ENCODE peak calls at places on chromosomes 6 and 20, in four cellular contexts. B is HCT116, Q is K562, D is HepG2. X is an unnamed sample.

GRCh38 chr6:129432738-129433137 is 277.2 kb downstream of the ARHGAP18 start:
- DNase-seq in B (peak; percentile 12), Q (no peak), D (peak; percentile 19), X (no peak)

GRCh38 chr20:21102691-21103311 is 3.4 kb downstream of the LINC00237 start:
- DNase-seq in B (no peak), Q (no peak), D (no peak), X (no peak)

GRCh38 chr20:57999465-58000111 is 228.9 kb downstream of the ANKRD60 start:
- DNase-seq in B (no peak), Q (no peak), D (no peak), X (no peak)

GRCh38 chr6:162211022-162211421 is 516.5 kb downstream of the PRKN start:
- DNase-seq in B (no peak), Q (no peak), D (no peak), X (no peak)

GRCh38 chr20:58712823-58713731 is 20.5 kb downstream of the NPEPL1 start:
- DNase-seq in B (no peak), Q (no peak), D (no peak), X (no peak)

GRCh38 chr6:105779113-105779512 is 307.0 kb upstream of the PRDM1 start:
- DNase-seq in B (no peak), Q (no peak), D (no peak), X (no peak)

GRCh38 chr6:145562771-145563615 is 172.3 kb downstream of the EPM2A start:
- DNase-seq in B (no peak), Q (no peak), D (no peak), X (no peak)

GRCh38 chr20:15759546-15760216 is 813.6 kb downstream of the KIF16B start:
- DNase-seq in B (no peak), Q (no peak), D (no peak), X (no peak)

GRCh38 chr20:61839912-61840441 is 225.7 kb downstream of the TAF4 start:
- DNase-seq in B (no peak), Q (no peak), D (no peak), X (no peak)

GRCh38 chr20:910840-911770 is 5.0 kb downstream of the ANGPT4 start:
- DNase-seq in B (no peak), Q (no peak), D (no peak), X (no peak)

GRCh38 chr6:89611666-89612065 is 26.9 kb downstream of the LYRM2 start:
- DNase-seq in B (no peak), Q (no peak), D (no peak), X (no peak)

GRCh38 chr20:59825944-59826759 is 107.3 kb downstream of the SYCP2 start:
- DNase-seq in B (no peak), Q (no peak), D (no peak), X (no peak)

GRCh38 chr6:72580281-72580940 is 41.5 kb upstream of the KCNQ5 start:
- DNase-seq in B (peak; percentile 31), Q (peak; percentile 52), D (peak; percentile 9), X (peak; percentile 76)

GRCh38 chr20:57653910-57654309 is 33.7 kb upstream of the ZBP1 start:
- DNase-seq in B (no peak), Q (no peak), D (no peak), X (no peak)

GRCh38 chr20:59835448-59836395 is 97.7 kb downstream of the SYCP2 start:
- DNase-seq in B (no peak), Q (no peak), D (no peak), X (no peak)

GRCh38 chr6:699319-699718 is 6.4 kb upstream of the EXOC2 start:
- DNase-seq in B (no peak), Q (no peak), D (no peak), X (no peak)

GRCh38 chr6:31581511-31582229 is 554 bp downstream of the LTB start:
- DNase-seq in B (no peak), Q (no peak), D (no peak), X (no peak)

GRCh38 chr6:31579546-31580445 is 2.4 kb downstream of the LTB start:
- DNase-seq in B (no peak), Q (no peak), D (no peak), X (no peak)

GRCh38 chr6:31580446-31580755 is 1.8 kb downstream of the LTB start:
- DNase-seq in B (no peak), Q (no peak), D (no peak), X (no peak)

GRCh38 chr6:31582230-31582601 is at the start of gene LTB:
- DNase-seq in B (no peak), Q (no peak), D (no peak), X (no peak)

DNA sequence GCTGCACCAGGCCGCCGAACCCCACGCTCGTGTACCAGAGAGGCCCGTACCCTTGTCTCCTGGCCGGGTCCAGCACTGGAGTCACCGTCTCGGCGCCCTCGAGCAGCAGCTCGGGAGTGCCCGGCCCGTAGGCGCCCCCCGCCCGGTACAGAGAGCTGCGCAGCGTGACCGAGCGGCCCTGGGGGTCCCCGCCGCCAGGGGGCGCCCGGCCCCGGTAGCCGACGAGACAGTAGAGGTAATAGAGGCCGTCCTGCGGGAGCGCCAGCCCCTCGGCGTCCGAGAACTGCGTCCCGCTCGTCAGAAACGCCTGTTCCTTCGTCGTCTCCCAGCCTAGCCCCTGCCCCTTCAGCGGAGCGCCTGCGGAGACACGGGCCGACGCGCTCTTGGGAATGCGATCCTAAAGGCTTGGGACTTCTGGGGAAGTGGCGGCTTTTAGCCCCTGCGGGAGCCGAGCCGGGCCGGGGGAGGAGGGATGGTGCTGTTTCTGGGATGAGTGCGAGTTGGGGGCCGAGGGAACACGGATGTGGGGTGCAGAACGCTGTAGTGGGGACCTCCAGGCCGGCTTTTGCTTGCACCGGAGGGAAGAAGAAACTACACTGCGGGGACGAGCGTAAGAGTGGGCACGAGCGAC is 1.3 kb downstream of the LTB start:
- DNase-seq in B (peak; percentile 33), Q (peak; percentile 98), D (peak; percentile 61), X (no peak)
- H3K4me1 ChIP-seq in B (peaks cover 15% of the 10 kb centered on the region), Q (peaks cover 3% of the 10 kb centered on the region), D (peaks cover 25% of the 10 kb centered on the region), X (peaks cover 22% of the 10 kb centered on the region)

DNA sequence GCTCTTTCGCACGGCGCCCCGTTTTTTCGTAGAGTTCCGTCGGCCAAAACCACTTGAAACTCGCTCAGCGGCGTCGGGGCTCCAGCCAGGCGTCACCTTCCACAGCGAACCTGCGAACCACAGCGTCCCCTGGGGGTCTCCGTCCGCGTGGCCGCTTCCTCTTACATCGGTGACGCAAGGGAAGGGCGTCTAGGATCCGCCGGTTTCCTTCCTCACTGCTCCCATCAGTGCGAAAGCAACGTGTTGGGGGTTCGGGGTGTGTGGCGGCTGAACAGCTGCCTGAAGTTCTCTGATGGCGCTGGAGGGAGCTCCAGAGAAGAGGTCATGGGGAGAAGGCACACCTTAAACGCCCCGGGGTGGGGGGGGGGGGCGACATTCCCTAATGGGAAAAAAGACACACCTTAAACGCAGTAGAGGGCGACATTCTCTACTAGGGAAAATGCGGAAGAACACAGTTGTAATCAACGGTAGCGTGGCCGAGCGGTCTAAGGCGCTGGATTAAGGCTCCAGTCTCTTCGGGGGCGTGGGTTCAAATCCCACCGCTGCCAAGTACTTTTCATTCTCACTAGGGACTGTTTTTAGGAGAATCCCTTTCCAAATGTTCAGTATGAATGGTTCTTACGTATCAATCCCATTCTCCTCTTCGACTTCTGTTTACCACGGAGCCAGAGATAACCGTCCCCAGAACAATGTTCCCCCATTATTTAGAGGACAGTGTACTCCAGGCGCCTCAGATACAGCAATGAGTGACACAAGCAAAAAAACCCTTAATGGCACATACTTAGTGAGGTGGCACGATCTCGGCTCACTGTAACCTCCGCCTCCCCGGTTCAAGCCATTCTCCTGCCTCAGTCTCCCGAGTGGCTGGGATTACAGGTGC is 16.3 kb downstream of the ZNF311 start:
- DNase-seq in B (peak; percentile 73), Q (peak; percentile 60), D (no peak), X (no peak)
- TF ChIP-seq SIN3A in B (no peak), Q (peak; percentile 11), D (no peak), X (no peak)

GRCh38 chr6:73803562-73804221 is 107.7 kb downstream of the CD109 start:
- DNase-seq in B (peak; percentile 32), Q (peak; percentile 14), D (peak; percentile 35), X (no peak)
- TF ChIP-seq TCF7L2 in B (no peak), Q (no peak), D (no peak), X (no peak)

GRCh38 chr6:118080547-118080946 is 173.5 kb downstream of the SLC35F1 start:
- DNase-seq in B (peak; percentile 4), Q (no peak), D (no peak), X (no peak)

GRCh38 chr6:118086189-118086588 is 179.1 kb downstream of the SLC35F1 start:
- DNase-seq in B (no peak), Q (no peak), D (no peak), X (no peak)

GRCh38 chr6:118085665-118086064 is 178.6 kb downstream of the SLC35F1 start:
- DNase-seq in B (no peak), Q (no peak), D (no peak), X (no peak)

DNA sequence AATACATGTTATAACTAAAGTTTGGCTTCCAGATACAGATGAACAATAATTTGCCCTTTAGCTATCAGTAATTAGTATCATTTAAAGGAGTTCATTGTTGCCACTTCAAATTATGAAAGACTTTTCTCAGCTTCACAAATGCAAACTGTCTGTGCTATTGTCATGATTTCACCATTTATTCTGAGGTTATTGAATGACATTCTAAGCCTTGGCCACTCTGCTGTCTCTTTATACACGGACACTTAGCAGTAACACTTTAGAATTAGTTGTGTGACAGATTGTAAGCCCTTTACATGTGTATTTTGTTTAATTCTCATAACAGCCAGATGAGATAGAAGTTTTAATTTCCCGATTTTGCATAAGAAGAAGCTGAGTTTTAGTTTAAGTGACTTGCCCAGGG is 176.6 kb downstream of the SLC35F1 start:
- DNase-seq in B (no peak), Q (no peak), D (no peak), X (no peak)
- H3K4me1 ChIP-seq in B (no peaks in the 10 kb centered on the region), Q (no peaks in the 10 kb centered on the region), D (no peaks in the 10 kb centered on the region), X (no peaks in the 10 kb centered on the region)